ENCODE peak calls at places on chromosomes 5 and 9, in four cellular contexts. A, I, L and X are unnamed samples.

GRCh38 chr5:76380346-76381074 is 22.6 kb upstream of the IQGAP2 start:
- DNase-seq in L (no peak), I (no peak), A (no peak), X (no peak)

GRCh38 chr9:133166392-133166791 is 2.7 kb upstream of the GBGT1 start:
- DNase-seq in L (no peak), A (no peak), I (no peak), X (no peak)

GRCh38 chr9:124222918-124223720 is 34.6 kb upstream of the NEK6 start:
- DNase-seq in L (no peak), I (no peak), A (peak), X (peak)

GRCh38 chr5:68292316-68292715 is 76.8 kb downstream of the PIK3R1 start:
- DNase-seq in A (no peak), L (no peak), I (no peak), X (no peak)

GRCh38 chr9:101376117-101376866 is 8.5 kb downstream of the BAAT start:
- DNase-seq in A (no peak), I (no peak), L (no peak), X (peak)

GRCh38 chr9:89505795-89506385 is 8.0 kb upstream of the SEMA4D start:
- DNase-seq in A (no peak), I (no peak), L (no peak), X (no peak)

GRCh38 chr9:129307227-129307970 is 129.3 kb upstream of the IER5L start:
- DNase-seq in I (no peak), A (no peak), L (no peak), X (no peak)

GRCh38 chr9:96651626-96652025 is 3.5 kb downstream of the PRXL2C start:
- DNase-seq in I (no peak), L (no peak), A (no peak), X (no peak)

GRCh38 chr9:7003876-7004275 is 246.1 kb downstream of the KDM4C start:
- DNase-seq in L (no peak), I (no peak), A (no peak), X (no peak)

GRCh38 chr9:137639303-137640051 is 20.7 kb downstream of the EHMT1 start:
- DNase-seq in I (no peak), A (no peak), L (no peak), X (no peak)
- TF ChIP-seq POLR2A in I (no peak), A (no peak), L (no peak), X (no peak)

GRCh38 chr9:107484117-107484723 is 5.3 kb downstream of the KLF4 start:
- DNase-seq in L (peak), A (peak), I (no peak), X (peak)
- TF ChIP-seq POLR2A in L (no peak), A (no peak), I (no peak), X (no peak)

GRCh38 chr9:128159784-128160602 is at the start of gene BBLN:
- DNase-seq in I (peak), A (peak), L (peak), X (peak)
- TF ChIP-seq POLR2A in I (peak), A (peak), L (peak), X (peak)

DNA sequence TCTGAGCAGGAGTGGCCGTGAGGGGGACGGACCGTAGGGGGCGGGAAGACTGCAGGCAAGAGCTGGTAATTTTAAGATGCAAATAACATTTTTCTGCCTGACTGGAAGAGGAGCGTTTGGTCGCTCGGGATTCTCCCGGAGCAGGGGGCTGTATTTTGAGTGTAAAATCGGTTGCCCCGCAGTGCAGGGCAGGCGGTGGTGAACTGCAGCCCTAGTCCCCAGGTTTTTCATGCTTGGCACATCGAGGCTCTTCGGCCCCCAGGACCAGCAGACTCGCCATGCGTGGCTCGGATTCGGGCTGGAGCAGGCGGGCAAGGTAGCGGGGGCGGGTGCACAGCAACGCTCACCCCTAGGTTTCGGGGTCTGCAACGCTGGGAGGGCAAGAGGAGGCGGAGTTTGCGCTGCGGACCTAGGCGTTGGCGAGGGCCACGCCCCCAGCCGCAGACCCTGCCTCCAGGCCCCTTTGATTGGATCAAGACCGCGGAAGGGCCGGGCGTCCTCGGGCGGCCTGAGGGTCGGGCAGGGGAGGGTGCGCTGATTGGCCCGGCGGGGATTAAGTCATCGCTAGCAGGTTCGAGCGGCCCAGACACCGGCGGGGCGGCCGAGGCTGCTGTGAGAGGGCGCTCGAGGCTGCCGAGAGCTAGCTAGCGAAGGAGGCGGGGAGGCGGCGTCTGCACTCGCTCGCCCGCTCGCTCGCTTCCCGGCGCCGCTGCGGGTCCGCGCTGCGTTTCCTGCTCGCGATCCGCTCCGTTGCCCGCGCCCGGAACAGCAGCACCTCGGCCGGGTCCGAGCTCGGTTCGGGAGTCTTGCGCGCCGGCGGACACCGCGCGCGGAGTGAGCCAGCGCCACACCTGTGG is at the start of gene ARHGAP26:
- DNase-seq in A (peak), L (peak), I (peak), X (peak)
- TF ChIP-seq POLR2A in A (peak), L (peak), I (no peak), X (peak)

DNA sequence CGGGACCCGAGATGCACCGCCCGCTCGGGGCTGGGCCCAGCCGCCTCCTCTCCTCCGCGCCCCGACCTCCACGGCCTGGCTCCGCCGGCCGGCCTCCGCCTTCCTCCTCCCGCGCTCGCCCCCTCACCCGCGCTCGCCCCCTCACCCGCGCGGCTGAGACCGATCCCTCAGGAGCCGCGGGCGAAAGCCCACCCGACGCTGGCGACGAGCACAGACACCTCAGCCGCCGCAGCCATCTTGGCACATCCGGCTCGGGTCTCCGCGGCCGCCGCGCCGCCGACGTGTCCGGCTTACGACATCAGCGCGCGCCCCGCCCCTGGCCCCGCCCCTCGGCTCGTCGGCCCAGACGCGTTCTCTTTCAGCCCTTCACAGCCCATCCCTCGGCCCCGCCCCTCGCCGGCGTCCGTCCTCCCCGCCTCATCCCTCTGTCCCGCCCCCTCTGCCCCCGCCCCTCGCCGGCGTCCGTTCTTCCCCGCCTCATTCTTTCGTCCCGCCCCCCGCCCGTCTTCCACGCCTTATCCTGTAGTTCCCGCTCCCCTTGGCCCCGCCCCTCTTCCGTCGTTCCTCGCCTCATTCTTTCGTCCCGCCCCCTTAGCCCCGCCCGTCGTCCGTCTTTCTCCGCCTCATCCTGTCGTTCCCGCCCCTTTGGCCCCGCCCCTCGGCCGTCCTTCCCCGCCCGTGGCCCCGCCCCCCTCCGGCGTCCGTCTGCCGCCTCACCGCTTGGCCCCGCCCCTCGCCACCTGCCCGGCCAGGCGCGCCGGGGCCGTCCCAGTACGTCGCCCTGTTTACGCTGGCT is at the start of gene SEC16A:
- DNase-seq in I (peak), L (peak), A (peak), X (peak)
- TF ChIP-seq POLR2A in I (peak), L (no peak), A (peak), X (peak)

DNA sequence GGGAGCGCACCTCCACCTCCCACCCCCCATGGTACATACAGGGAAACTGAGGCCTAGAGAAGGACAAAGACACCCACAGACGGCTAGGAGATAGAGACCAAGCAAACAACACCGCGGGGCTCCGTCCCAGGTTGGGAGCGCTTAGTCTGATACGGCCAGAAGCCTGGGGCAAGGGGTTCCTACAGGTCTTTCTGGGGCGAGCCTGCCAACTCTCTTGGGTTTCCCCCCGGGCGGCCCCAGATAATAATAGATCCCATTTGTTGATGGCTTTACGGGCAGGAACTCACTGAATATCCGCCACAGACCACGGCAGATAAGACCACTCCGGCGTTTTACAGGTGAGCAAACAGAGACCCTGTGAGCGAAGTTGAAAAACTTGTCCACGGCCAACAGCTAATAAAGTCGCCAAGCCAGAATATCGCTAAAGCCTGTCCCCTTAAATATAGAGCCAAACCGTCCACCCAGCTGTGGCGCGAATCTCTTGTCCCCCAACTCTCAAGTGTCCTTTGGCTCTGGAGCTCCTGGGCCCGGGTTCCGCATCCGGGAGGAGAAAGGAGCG is 5.1 kb upstream of the EBF1 start:
- DNase-seq in L (no peak), A (no peak), I (no peak), X (no peak)
- TF ChIP-seq POLR2A in L (no peak), A (no peak), I (no peak), X (no peak)

DNA sequence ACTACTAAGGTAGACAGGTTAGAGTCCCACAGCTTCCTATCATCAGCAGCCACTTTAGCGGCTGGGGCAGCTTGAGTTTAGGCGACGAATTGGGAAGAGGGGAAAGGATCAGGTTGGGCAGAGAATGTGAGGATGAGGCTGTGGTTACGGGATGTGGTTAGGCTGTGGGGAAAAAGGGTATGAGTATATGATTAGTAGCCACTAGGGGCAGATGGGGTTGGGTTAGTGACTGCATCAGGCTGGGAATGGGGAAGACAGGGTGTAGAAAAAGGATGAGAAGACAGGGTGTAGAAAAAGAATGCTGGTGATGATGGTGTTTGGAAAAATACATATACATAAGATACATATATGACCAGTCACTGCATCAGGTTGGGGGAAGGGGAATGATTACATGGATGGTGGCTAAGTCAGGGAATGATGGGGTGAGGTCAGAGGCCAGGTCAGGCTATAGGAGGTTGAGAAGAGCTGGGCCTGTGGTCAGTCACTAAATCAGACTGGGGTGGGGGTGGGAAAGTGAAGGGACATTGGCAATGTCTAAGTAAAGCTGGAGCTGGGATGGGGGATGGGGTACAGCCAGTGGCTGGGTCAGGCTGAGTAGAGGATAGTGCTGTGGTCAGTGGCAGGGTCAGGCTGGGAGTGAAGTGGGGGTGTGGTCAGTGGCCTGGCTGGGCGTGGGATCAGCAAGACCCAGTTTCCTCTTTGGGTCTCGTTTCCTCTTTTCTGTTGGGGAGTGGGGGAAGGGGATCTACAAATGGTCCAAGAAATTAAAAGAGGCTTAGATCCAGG is 2.1 kb downstream of the TLN1 start:
- DNase-seq in L (peak), I (no peak), A (peak), X (peak)
- TF ChIP-seq POLR2A in L (no peak), I (peak), A (no peak), X (no peak)